ENCODE peak calls at places on chromosomes 4 and X, in four cellular contexts. X is small intestine, F is sigmoid colon, I is mucosa of descending colon. W is an unnamed sample.

GRCh38 chr4:27003602-27004238 is 143.1 kb downstream of the STIM2 start:
- DNase-seq in X (no peak), F (no peak), I (no peak), W (no peak)

GRCh38 chr4:70425306-70425705 is 27.6 kb downstream of the OPRPN start:
- DNase-seq in X (no peak), F (no peak), I (no peak), W (no peak)

GRCh38 chr4:143307536-143307935 is 29.1 kb upstream of the GAB1 start:
- DNase-seq in X (peak; percentile 61), F (no peak), I (no peak), W (no peak)

GRCh38 chr4:98657531-98658286 is 702 bp downstream of the TSPAN5 start:
- DNase-seq in X (peak; percentile 17), F (no peak), I (no peak), W (peak; percentile 44)

GRCh38 chr4:181475781-181476180 is 767.4 kb upstream of the TENM3 start:
- DNase-seq in X (no peak), F (no peak), I (no peak), W (no peak)

GRCh38 chr4:106062452-106062875 is 167.2 kb downstream of the NPNT start:
- DNase-seq in X (no peak), F (no peak), I (no peak), W (no peak)

GRCh38 chrX:54248309-54248708 is 65.3 kb upstream of the FAM120C start:
- DNase-seq in X (peak; percentile 27), F (no peak), I (no peak), W (no peak)

GRCh38 chr4:93199492-93199891 is 629.1 kb upstream of the ATOH1 start:
- DNase-seq in X (peak; percentile 53), F (no peak), I (no peak), W (peak; percentile 33)

GRCh38 chrX:8484360-8484759 is 19.7 kb downstream of the VCX3B start:
- DNase-seq in X (no peak), F (no peak), I (no peak), W (no peak)

GRCh38 chr4:153270361-153270760 is 66.1 kb downstream of the TRIM2 start:
- DNase-seq in X (no peak), F (no peak), I (no peak), W (no peak)

GRCh38 chrX:40031861-40032422 is 65.8 kb downstream of the BCOR start:
- DNase-seq in X (no peak), F (no peak), I (no peak), W (no peak)

GRCh38 chrX:79592259-79592658 is 225.1 kb upstream of the ITM2A start:
- DNase-seq in X (no peak), F (no peak), I (no peak), W (no peak)

GRCh38 chr4:164572877-164573279 is 181.1 kb upstream of the SMIM31 start:
- DNase-seq in X (no peak), F (no peak), I (no peak), W (no peak)

GRCh38 chr4:176186721-176187395 is 8.5 kb downstream of the SPATA4 start:
- DNase-seq in X (no peak), F (no peak), I (no peak), W (no peak)

GRCh38 chr4:183289688-183290087 is 30.4 kb downstream of the CLDN22 start:
- DNase-seq in X (no peak), F (no peak), I (no peak), W (no peak)
- H3K36me3 ChIP-seq in X (no peaks in the 10 kb centered on the region), F (no peaks in the 10 kb centered on the region), I (no peaks in the 10 kb centered on the region), W (peaks cover 30% of the 10 kb centered on the region)

DNA sequence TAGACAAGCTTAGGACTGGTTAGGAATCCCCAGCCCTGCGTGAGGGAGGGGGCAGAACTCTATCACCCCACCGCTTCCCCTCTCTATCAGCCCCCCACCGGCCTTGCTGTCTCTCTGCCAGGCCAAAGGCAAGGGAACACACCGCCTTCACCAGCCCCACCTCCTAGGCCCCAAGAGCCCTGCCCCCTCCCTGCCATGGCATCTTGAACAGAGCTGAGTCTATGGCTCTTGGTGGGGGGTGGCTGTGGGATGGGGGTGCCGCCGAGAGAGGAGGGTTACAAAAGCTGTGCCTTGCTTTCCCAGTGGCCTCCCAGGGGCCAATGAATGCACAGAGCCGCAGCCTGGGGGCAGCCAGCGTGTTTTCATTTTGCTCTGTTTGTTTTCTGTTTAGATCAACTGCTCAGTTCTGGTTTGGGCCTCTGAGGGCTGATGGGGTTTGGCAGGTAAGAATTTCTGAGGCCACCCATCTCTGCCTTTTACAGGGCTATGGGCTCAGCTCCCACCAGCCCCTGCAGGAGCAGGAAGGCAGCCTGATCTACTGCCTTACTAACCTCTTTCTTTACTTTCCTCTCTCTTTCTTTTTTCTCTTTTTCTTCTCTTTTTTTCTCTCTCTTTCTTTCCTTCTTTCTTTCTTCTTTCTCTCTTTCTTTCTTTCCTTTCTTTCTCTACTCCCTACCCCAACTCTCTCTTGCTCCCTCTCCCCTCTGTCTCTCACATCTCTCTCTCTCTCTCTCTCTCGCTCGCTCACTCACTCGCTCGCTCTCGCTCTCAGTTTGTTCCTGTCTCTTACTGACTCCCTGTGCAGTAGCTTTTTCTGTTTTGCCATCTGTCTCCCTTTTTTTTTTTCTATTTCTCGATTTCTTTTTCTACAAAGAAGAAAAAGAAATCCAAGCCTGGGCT is 128.3 kb downstream of the PJA1 start:
- DNase-seq in X (no peak), F (no peak), I (no peak), W (no peak)
- H3K4me1 ChIP-seq in X (no peaks in the 10 kb centered on the region), F (no peaks in the 10 kb centered on the region), I (no peaks in the 10 kb centered on the region), W (no peaks in the 10 kb centered on the region)

GRCh38 chr4:48138511-48138910 is 4.5 kb upstream of the TXK start:
- DNase-seq in X (no peak), F (no peak), I (no peak), W (no peak)
- H3K36me3 ChIP-seq in X (no peaks in the 10 kb centered on the region), F (no peaks in the 10 kb centered on the region), I (no peaks in the 10 kb centered on the region), W (no peaks in the 10 kb centered on the region)

GRCh38 chr4:1202526-1203378 is 30.4 kb upstream of the SPON2 start:
- DNase-seq in X (no peak), F (peak; percentile 64), I (peak; percentile 61), W (no peak)

GRCh38 chr4:1201851-1202525 is 29.6 kb upstream of the SPON2 start:
- DNase-seq in X (peak; percentile 77), F (peak; percentile 96), I (peak; percentile 87), W (no peak)

GRCh38 chr4:1198070-1198844 is 25.9 kb upstream of the SPON2 start:
- DNase-seq in X (no peak), F (peak; percentile 83), I (peak; percentile 43), W (no peak)

GRCh38 chr4:1200425-1201035 is 28.1 kb upstream of the SPON2 start:
- DNase-seq in X (no peak), F (peak; percentile 96), I (peak; percentile 80), W (no peak)

GRCh38 chr4:1199556-1200331 is 27.4 kb upstream of the SPON2 start:
- DNase-seq in X (no peak), F (peak; percentile 62), I (peak; percentile 48), W (peak; percentile 1)
- H3K4me1 ChIP-seq in X (peaks cover 5% of the 10 kb centered on the region), F (peaks cover 44% of the 10 kb centered on the region), I (peaks cover 22% of the 10 kb centered on the region), W (no peaks in the 10 kb centered on the region)

GRCh38 chr4:5757954-5758353 is 47.0 kb downstream of the EVC start:
- DNase-seq in X (no peak), F (peak; percentile 13), I (no peak), W (no peak)

GRCh38 chr4:5759236-5760075 is 48.5 kb downstream of the EVC start:
- DNase-seq in X (no peak), F (peak; percentile 50), I (no peak), W (no peak)

GRCh38 chr4:5760936-5761480 is 50.0 kb downstream of the EVC start:
- DNase-seq in X (no peak), F (peak; percentile 59), I (no peak), W (no peak)

GRCh38 chr4:5758741-5759140 is 47.7 kb downstream of the EVC start:
- DNase-seq in X (no peak), F (peak; percentile 13), I (no peak), W (no peak)

DNA sequence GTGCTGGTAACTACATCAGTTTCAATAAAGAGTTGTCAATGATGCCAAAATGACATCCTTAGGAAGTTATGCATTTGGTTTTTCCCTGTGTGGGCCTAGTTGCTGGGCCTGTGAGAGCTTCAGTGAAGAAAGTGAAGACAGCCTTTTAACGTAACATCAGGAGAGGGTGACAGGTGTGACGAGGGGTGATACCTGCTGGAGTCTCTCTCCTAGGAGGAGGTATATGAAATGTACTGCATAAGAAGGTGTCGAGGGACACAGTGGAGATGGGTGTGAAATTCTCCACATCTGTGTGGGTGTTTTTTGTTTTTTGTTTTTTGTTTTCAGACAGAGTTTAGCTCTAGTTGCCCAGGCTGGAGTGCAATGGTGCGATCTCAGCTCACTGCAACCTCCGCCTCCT is 49.2 kb downstream of the EVC start:
- DNase-seq in X (no peak), F (no peak), I (no peak), W (no peak)
- H3K36me3 ChIP-seq in X (no peaks in the 10 kb centered on the region), F (peaks cover 22% of the 10 kb centered on the region), I (no peaks in the 10 kb centered on the region), W (peaks cover 8% of the 10 kb centered on the region)

W was measured in thyroid gland.